ENCODE peak calls at places on chromosomes 5 and 9, in five cellular contexts. V, M, A, L and R are unnamed samples.
A peak's percentile ranks its signal among the peaks of the same experiment; 100 is the strongest.

GRCh38 chr5:73591102-73591695 is 25.7 kb downstream of the UTP15 start:
- DNase-seq in V (peak; percentile 20), M (peak; percentile 59), A (no peak), L (peak; percentile 54), R (no peak)

GRCh38 chr5:103037673-103038455 is 82.1 kb downstream of the GIN1 start:
- DNase-seq in V (no peak), M (no peak), L (no peak), A (no peak), R (no peak)

GRCh38 chr5:9380108-9380507 is 165.8 kb downstream of the SEMA5A start:
- DNase-seq in L (no peak), V (no peak), M (no peak), A (no peak), R (no peak)

GRCh38 chr5:81165493-81166119 is 67.5 kb upstream of the CKMT2 start:
- DNase-seq in M (peak; percentile 58), L (peak; percentile 72), V (peak; percentile 46), A (peak; percentile 38), R (peak; percentile 45)

GRCh38 chr5:123500476-123500875 is 11.5 kb upstream of the CSNK1G3 start:
- DNase-seq in V (no peak), A (no peak), M (no peak), L (no peak), R (no peak)

GRCh38 chr9:87834357-87834756 is 48.3 kb upstream of the SPATA31E1 start:
- DNase-seq in L (no peak), A (peak; percentile 49), M (peak; percentile 11), V (no peak), R (no peak)

GRCh38 chr5:53714324-53715010 is 154.0 kb downstream of the NDUFS4 start:
- DNase-seq in V (no peak), A (no peak), M (no peak), L (no peak), R (no peak)

GRCh38 chr9:35051069-35051967 is 21.1 kb downstream of the VCP start:
- DNase-seq in M (peak; percentile 50), A (no peak), V (no peak), L (peak; percentile 67), R (no peak)

GRCh38 chr5:1324301-1324700 is 20.6 kb downstream of the CLPTM1L start:
- DNase-seq in L (no peak), M (no peak), V (no peak), A (no peak), R (peak; percentile 11)

GRCh38 chr9:18296702-18297531 is 177.0 kb upstream of the ADAMTSL1 start:
- DNase-seq in A (no peak), M (no peak), L (peak; percentile 14), V (no peak), R (no peak)

GRCh38 chr5:94890907-94891306 is 272.4 kb downstream of the SLF1 start:
- DNase-seq in M (no peak), L (no peak), A (no peak), V (no peak), R (no peak)

GRCh38 chr5:176614805-176615478 is 5.0 kb upstream of the GPRIN1 start:
- DNase-seq in A (no peak), L (no peak), M (no peak), V (no peak), R (no peak)

GRCh38 chr5:154442801-154443200 is 3.0 kb upstream of the SAP30L start:
- DNase-seq in A (no peak), M (no peak), V (no peak), L (no peak), R (no peak)

GRCh38 chr5:122170630-122171029 is 41.3 kb downstream of the ZNF474 start:
- DNase-seq in V (no peak), A (no peak), M (no peak), L (no peak), R (no peak)

GRCh38 chr5:16809816-16810502 is 126.1 kb downstream of the MYO10 start:
- DNase-seq in M (no peak), V (no peak), L (no peak), A (no peak), R (no peak)

GRCh38 chr5:158364367-158364766 is 505.4 kb upstream of the CLINT1 start:
- DNase-seq in V (no peak), A (no peak), L (no peak), M (no peak), R (no peak)

GRCh38 chr5:136511046-136511445 is 145.7 kb upstream of the TRPC7 start:
- DNase-seq in V (no peak), L (no peak), A (no peak), M (no peak), R (no peak)

GRCh38 chr9:110029422-110029814 is 178.5 kb downstream of the C9orf152 start:
- DNase-seq in V (no peak), A (no peak), L (no peak), M (no peak), R (no peak)

GRCh38 chr5:125756456-125756855 is 666.8 kb upstream of the GRAMD2B start:
- DNase-seq in A (no peak), M (no peak), V (no peak), L (no peak), R (no peak)

GRCh38 chr5:145500712-145501111 is 334.4 kb downstream of the PRELID2 start:
- DNase-seq in V (no peak), M (no peak), A (no peak), L (no peak), R (no peak)

GRCh38 chr5:16546712-16547111 is 70.1 kb downstream of the RETREG1 start:
- DNase-seq in V (no peak), M (no peak), A (no peak), L (no peak), R (no peak)

GRCh38 chr5:160450164-160450932 is 28.7 kb downstream of the PTTG1 start:
- DNase-seq in A (no peak), M (no peak), L (no peak), V (no peak), R (no peak)

GRCh38 chr5:120926471-120926870 is 462.4 kb downstream of the PRR16 start:
- DNase-seq in A (no peak), V (no peak), M (no peak), L (no peak), R (no peak)

DNA sequence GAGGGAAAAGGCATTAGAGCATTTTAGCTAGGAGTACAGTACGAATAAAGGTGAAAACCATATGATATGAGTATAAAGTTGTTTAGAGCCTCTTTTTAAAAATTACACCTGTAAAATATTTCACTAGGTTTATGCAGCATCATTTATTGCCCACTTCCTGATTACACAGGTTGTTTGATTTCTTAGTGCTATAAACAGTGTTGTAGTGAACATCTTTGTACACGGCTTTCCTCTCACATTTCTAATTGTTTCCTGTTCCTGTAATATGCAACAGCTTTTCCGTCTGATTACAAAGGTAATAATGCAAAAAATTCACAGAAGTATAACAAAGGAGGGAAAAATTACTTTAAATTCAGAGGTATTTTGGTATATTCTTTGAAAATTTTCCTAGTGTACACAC is 13.0 kb downstream of the STOM start:
- DNase-seq in M (no peak), L (no peak), V (no peak), A (no peak), R (no peak)
- TF ChIP-seq TAF1 in M (no peak), L (no peak), V (no peak), A (no peak), R (no peak)

GRCh38 chr9:92634712-92635605 is 35.0 kb downstream of the IPPK start:
- DNase-seq in L (peak; percentile 92), V (peak; percentile 85), M (peak; percentile 82), A (peak; percentile 84), R (peak; percentile 66)

GRCh38 chr9:92633879-92634278 is 36.1 kb downstream of the IPPK start:
- DNase-seq in V (no peak), L (no peak), M (no peak), A (no peak), R (no peak)

GRCh38 chr9:92636627-92637026 is 33.3 kb downstream of the IPPK start:
- DNase-seq in L (no peak), V (no peak), M (no peak), A (no peak), R (no peak)

GRCh38 chr9:92637331-92637730 is 32.6 kb downstream of the IPPK start:
- DNase-seq in M (no peak), L (no peak), V (no peak), A (no peak), R (no peak)

DNA sequence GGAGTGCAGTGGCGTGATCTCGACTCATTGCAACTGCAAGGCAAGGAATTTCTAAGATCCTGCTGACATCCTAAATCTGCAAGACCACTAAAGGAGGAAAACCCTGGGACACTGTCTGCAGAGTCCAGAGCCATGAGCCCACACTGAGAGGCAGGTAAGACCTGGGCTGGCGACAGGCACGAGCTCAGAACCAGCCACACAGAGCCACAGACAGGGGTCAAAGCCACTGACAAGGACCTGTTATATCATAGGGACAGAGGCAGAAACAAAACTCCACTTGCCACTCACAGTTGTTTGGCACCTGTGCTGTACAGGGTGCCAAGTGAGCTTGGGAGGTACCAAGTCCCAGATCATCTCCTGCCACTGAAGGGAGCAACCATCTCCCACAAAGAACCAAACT is 34.2 kb downstream of the IPPK start:
- DNase-seq in V (no peak), A (no peak), M (no peak), L (no peak), R (no peak)
- TF ChIP-seq TAF1 in V (no peak), A (no peak), M (no peak), L (no peak), R (no peak)

DNA sequence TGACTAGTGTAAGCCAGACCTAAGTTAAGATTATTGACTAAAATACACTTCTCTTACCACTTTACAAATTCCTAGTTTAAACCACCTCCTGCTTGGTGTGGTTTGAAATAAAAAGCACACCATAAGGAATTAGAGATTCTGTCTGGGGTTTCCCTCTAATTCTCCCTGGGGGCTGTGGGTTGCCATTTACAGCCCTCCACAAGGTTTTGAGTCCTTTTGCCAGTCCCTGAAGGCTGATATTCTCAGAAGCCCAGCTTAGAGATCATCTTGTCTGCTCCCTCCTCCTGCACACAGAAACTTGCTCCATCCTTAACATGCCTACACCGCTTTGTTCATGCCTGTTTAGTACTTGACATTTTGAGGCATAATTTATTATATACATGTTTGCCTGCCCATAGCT is 7.2 kb upstream of the LMNB1 start:
- DNase-seq in V (no peak), L (no peak), A (no peak), M (no peak), R (no peak)
- TF ChIP-seq TAF1 in V (no peak), L (no peak), A (no peak), M (no peak), R (no peak)

GRCh38 chr5:43312699-43313034 is 545 bp downstream of the HMGCS1 start:
- DNase-seq in V (no peak), M (peak; percentile 24), L (no peak), A (no peak), R (no peak)

GRCh38 chr5:43313854-43314457 is 744 bp upstream of the HMGCS1 start:
- DNase-seq in A (no peak), M (no peak), L (no peak), V (no peak), R (no peak)

GRCh38 chr5:43313035-43313853 is at the start of gene HMGCS1:
- DNase-seq in V (peak; percentile 83), L (peak; percentile 94), A (peak; percentile 99), M (peak; percentile 98), R (peak; percentile 88)

GRCh38 chr5:43309657-43310056 is 3.6 kb downstream of the HMGCS1 start:
- DNase-seq in A (no peak), M (no peak), L (no peak), V (no peak), R (no peak)

DNA sequence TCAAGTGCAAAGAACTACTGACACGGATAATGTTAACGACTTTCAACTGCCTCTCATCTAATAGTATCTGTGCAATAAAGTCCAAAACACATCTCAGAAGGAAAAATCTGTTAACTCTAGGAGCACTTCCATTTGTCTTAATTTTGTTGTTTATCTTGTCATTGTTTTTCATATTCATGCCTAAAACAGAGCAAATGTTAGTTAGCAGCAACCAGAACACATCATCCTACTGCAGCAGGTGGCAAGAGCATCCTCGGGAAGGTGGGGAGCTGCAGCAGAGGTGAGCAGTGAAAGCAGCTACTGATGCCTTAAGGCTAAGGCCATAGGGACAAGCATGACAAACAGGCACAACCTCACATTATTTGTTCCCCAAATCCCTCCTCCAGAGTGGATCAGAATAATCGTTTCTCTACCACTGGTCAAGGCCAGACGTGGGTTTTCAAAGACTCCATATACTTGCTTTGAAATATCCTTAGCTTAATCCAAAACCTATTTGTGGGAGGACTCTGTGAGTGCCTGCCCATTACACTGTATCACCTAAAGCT is 1.1 kb downstream of the HMGCS1 start:
- DNase-seq in V (no peak), M (no peak), A (no peak), L (no peak), R (no peak)
- TF ChIP-seq TAF1 in V (no peak), M (no peak), A (no peak), L (no peak), R (no peak)